ENCODE peak calls at places on chromosomes 11 and 22, in six cellular contexts. G, U, Z, N, O and F are unnamed samples.

GRCh38 chr11:45982656-45983470 is 60.4 kb downstream of the LARGE2 start:
- DNase-seq in U (peak), G (no peak), O (peak), N (no peak), Z (no peak), F (peak)

GRCh38 chr11:24903555-24903954 is 406.7 kb downstream of the LUZP2 start:
- DNase-seq in U (no peak), N (no peak), G (no peak), O (no peak), Z (no peak), F (no peak)

GRCh38 chr22:49577168-49578060 is 250.3 kb downstream of the BRD1 start:
- DNase-seq in Z (no peak), G (no peak), N (no peak), U (no peak), O (peak), F (no peak)

GRCh38 chr22:33210129-33210784 is 152.1 kb upstream of the SYN3 start:
- DNase-seq in Z (peak), N (peak), O (peak), G (peak), U (no peak), F (peak)

GRCh38 chr11:73995247-73995646 is 12.6 kb upstream of the UCP2 start:
- DNase-seq in O (no peak), Z (no peak), N (no peak), G (peak), U (no peak), F (peak)

GRCh38 chr11:10452211-10452767 is 2.8 kb upstream of the AMPD3 start:
- DNase-seq in U (no peak), O (no peak), Z (no peak), N (no peak), G (no peak), F (peak)

GRCh38 chr22:21726650-21727049 is 8.9 kb downstream of the YPEL1 start:
- DNase-seq in N (peak), O (peak), Z (peak), U (peak), G (peak), F (no peak)

GRCh38 chr11:66619080-66619554 is 2.7 kb downstream of the RBM14 start:
- DNase-seq in U (no peak), N (peak), G (no peak), O (no peak), Z (no peak), F (peak)

GRCh38 chr11:87421422-87421821 is 383.7 kb downstream of the TMEM135 start:
- DNase-seq in U (peak), O (peak), Z (peak), N (peak), G (peak), F (peak)

GRCh38 chr11:132024587-132025295 is 654.3 kb downstream of the NTM start:
- DNase-seq in U (no peak), Z (peak), O (no peak), G (no peak), N (no peak), F (peak)

GRCh38 chr22:22343603-22344276 is 99.2 kb downstream of the VPREB1 start:
- DNase-seq in U (no peak), Z (no peak), N (no peak), G (peak), O (no peak), F (no peak)

GRCh38 chr11:126113515-126113957 is 50.9 kb upstream of the CDON start:
- DNase-seq in N (no peak), G (no peak), U (peak), O (peak), Z (peak), F (peak)

GRCh38 chr11:127996825-127997224 is 590.5 kb downstream of the ETS1 start:
- DNase-seq in U (no peak), G (no peak), N (no peak), O (no peak), Z (no peak), F (peak)

GRCh38 chr11:11973361-11973800 is 35.0 kb downstream of the DKK3 start:
- DNase-seq in Z (no peak), N (no peak), G (no peak), O (no peak), U (no peak), F (peak)

GRCh38 chr11:57213282-57214086 is 23.6 kb downstream of the APLNR start:
- DNase-seq in N (no peak), Z (no peak), U (no peak), O (peak), G (peak), F (no peak)

GRCh38 chr11:116701297-116701801 is 71.4 kb downstream of the BUD13 start:
- DNase-seq in Z (no peak), U (no peak), O (peak), N (no peak), G (no peak), F (no peak)

GRCh38 chr11:132147464-132147863 is 777.0 kb downstream of the NTM start:
- DNase-seq in U (no peak), G (no peak), Z (no peak), O (no peak), N (no peak), F (no peak)

GRCh38 chr11:75475767-75476650 is 43.0 kb upstream of the KLHL35 start:
- DNase-seq in U (no peak), O (no peak), Z (peak), G (peak), N (no peak), F (peak)

GRCh38 chr11:128884703-128885338 is 6.3 kb upstream of the KCNJ5 start:
- DNase-seq in O (peak), Z (peak), U (peak), N (peak), G (peak), F (peak)

GRCh38 chr11:130964393-130964792 is 48.1 kb upstream of the SNX19 start:
- DNase-seq in U (no peak), O (no peak), Z (no peak), G (no peak), N (no peak), F (no peak)

GRCh38 chr11:128580612-128581011 is 6.7 kb downstream of the ETS1 start:
- DNase-seq in U (no peak), O (no peak), N (no peak), Z (no peak), G (no peak), F (no peak)

GRCh38 chr22:19419464-19420178 is 11.9 kb downstream of the HIRA start:
- DNase-seq in N (peak), O (no peak), U (no peak), Z (no peak), G (peak), F (no peak)

GRCh38 chr22:48558606-48559402 is 1268.9 kb downstream of the BRD1 start:
- DNase-seq in O (no peak), G (no peak), Z (no peak), U (no peak), N (no peak), F (no peak)

GRCh38 chr22:50343541-50343935 is 411 bp downstream of the PPP6R2 start:
- DNase-seq in O (no peak), Z (no peak), N (no peak), G (no peak), U (no peak), F (no peak)

GRCh38 chr11:61911124-61911700 is 6.2 kb downstream of the RAB3IL1 start:
- DNase-seq in U (no peak), Z (no peak), G (no peak), O (peak), N (no peak), F (no peak)

GRCh38 chr22:44406581-44407403 is 91.2 kb downstream of the RTL6 start:
- DNase-seq in G (no peak), N (no peak), Z (no peak), O (no peak), U (no peak), F (no peak)

GRCh38 chr11:47800759-47801158 is 33.6 kb upstream of the FNBP4 start:
- DNase-seq in U (no peak), O (no peak), N (no peak), Z (no peak), G (no peak), F (no peak)
- TF ChIP-seq EZH2phosphoT487 in U (no peak), O (no peak), N (no peak), Z (no peak), G (no peak), F (no peak)

DNA sequence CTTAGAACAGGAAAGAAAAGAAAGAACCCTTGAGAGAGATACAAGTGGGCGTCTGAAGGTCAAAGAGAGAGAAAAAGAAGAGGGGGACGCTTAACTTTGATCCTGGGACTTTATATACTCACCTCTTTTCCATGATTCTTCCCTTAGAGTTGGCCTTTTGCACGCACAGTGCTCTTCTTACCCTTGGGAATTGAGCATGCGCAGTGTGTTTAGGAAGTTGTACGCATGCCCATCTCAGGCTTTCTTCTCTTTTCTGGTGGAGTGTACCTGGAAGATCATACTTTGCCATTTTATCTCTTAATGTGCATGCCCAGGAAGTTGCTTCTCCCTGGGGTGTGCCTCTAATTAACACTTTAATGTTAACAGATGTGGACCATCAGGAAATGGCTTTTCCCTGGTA is 229.6 kb upstream of the ANO3 start:
- DNase-seq in G (no peak), N (no peak), U (no peak), Z (no peak), O (no peak), F (no peak)
- TF ChIP-seq EZH2phosphoT487 in G (no peak), N (no peak), U (no peak), Z (no peak), O (no peak), F (no peak)

DNA sequence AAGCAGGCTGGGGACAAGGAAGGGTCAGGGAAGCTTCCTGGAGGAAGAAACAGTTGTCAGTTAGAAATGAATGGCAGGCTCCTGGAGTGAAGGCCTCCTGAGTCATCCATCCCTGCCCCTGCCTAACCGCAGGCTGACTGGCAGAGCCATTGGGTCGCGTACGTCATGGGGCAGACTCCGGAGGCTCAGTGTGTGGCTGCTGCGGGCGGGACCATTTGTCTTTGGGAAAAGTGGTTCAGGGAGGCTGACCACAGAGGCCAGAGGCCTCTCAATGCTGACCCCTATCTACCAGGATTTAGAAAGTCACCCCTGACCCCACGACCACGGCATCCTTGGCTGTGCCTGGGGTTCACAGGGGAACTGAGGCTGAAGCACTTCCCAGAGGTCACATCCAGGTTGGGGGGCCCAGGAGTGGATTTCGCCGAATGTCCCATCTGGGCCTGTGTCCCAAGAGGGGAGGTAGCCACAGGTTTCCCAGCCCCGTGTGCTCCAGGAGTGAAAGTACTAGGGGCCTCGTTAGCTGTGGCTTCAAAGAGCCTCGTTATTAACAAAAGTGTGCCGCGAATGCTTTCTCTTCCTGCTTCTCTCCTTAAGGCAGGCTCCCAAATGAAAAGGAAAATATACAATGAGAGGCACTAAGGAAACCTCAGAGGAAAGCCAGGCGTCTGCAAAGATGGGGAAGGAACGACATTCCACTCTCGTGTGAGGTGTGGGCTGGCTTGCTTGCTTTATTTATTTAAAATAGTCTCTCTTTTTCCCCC is 58.9 kb downstream of the FLRT1 start:
- DNase-seq in G (no peak), U (peak), N (no peak), Z (peak), O (no peak), F (peak)
- TF ChIP-seq EZH2phosphoT487 in G (no peak), U (no peak), N (no peak), Z (no peak), O (no peak), F (no peak)

GRCh38 chr22:41364955-41365354 is 16.8 kb upstream of the TEF start:
- DNase-seq in G (no peak), O (no peak), N (no peak), Z (no peak), U (no peak), F (no peak)
- TF ChIP-seq EZH2phosphoT487 in G (no peak), O (no peak), N (no peak), Z (no peak), U (no peak), F (no peak)

GRCh38 chr22:30810105-30810504 is 115.4 kb downstream of the OSBP2 start:
- DNase-seq in O (no peak), G (no peak), N (no peak), Z (no peak), U (no peak), F (no peak)
- TF ChIP-seq EZH2phosphoT487 in O (no peak), G (no peak), N (no peak), Z (no peak), U (no peak), F (no peak)

DNA sequence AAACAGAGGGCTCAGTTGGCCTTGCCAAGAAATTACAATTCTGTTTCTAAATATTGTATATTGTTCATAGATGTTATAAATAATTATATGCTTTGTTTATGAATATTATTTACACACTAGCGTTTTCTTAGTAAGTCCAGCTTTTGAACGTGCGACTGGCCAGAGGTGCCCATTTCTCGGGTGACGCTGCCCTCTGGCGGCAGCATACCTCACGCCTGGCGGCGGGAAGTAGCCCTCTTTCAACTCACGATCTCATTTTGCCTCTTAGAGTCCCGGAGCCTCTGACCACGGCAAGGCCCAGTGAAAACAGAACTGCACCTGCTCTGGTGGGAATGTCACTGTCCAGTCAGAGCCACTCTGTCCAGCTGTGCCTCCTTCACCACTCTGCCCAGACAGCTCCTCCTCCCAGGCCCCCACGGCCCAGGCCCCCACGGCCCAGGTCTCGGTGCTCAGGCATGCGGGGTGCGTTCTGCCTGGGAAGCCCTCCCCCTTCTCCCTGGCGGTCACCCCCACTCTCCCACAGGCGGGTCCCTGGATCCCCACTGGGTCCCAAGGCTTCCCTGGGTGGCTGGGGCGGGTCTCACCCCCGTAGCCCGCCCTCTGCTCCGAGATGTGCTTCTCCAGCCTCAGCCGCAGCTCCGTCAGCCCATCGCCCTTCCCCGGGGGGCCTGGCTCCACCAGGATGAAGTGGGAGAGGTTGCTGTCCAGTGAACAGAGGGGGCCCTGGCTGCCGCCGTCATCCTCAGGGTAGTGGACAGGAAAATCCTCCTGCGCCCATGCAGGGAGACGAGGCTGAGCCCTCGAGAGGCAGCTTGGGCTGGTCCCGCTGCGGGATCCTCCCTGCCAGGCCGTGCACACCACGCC is 19.3 kb downstream of the TSSC4 start:
- DNase-seq in U (peak), O (peak), G (peak), Z (peak), N (peak), F (peak)
- TF ChIP-seq EZH2phosphoT487 in U (no peak), O (no peak), G (no peak), Z (no peak), N (no peak), F (no peak)

GRCh38 chr11:96200243-96200642 is 142.8 kb downstream of the MAML2 start:
- DNase-seq in Z (peak), O (no peak), N (no peak), G (no peak), U (no peak), F (peak)
- TF ChIP-seq EZH2phosphoT487 in Z (no peak), O (no peak), N (no peak), G (no peak), U (no peak), F (no peak)